ENCODE peak calls at places on chromosome 10, in ten cellular contexts. X is GDM1; G is AG09309; I is NCI-H2081; Y is NCI-H1694 treated with DMSO at 0.1 percent for 48 hours; H is cardiac muscle cell; N is hippocampal formation; E is Peyer's patch; S is activated naive CD4-positive, alpha-beta T cell; B is stimulated activated CD8-positive, alpha-beta memory T cell treated with anti-CD3 and anti-CD28 coated beads, Interleukin-2, amount 100 ng/mL, for 48 hours. J is an unnamed sample.

GRCh38 chr10:119263966-119264621 is 56.7 kb downstream of the GRK5 start:
- DNase-seq in X (no peak), G (no peak), I (no peak), Y (peak), H (no peak), N (no peak), E (no peak), S (no peak), B (no peak), J (no peak)

GRCh38 chr10:97685395-97685958 is 1.6 kb downstream of the AVPI1 start:
- DNase-seq in X (no peak), G (no peak), I (no peak), Y (no peak), H (peak), N (no peak), E (peak), S (no peak), B (no peak), J (no peak)

GRCh38 chr10:85702768-85703167 is 663.8 kb downstream of the GRID1 start:
- DNase-seq in X (no peak), G (no peak), I (no peak), Y (no peak), H (no peak), N (no peak), E (no peak), S (no peak), B (no peak), J (no peak)

GRCh38 chr10:60942604-60943269 is 1.2 kb downstream of the RHOBTB1 start:
- DNase-seq in X (no peak), G (no peak), I (no peak), Y (no peak), H (peak), N (peak), E (peak), S (no peak), B (no peak), J (no peak)

GRCh38 chr10:60139798-60140566 is 233.6 kb upstream of the CCDC6 start:
- DNase-seq in X (no peak), G (peak), I (no peak), Y (no peak), H (peak), N (no peak), E (no peak), S (no peak), B (no peak), J (no peak)

GRCh38 chr10:98349508-98349922 is 65.5 kb downstream of the PYROXD2 start:
- DNase-seq in X (no peak), G (peak), I (no peak), Y (no peak), H (no peak), N (no peak), E (peak), S (no peak), B (no peak), J (no peak)

GRCh38 chr10:126315471-126316177 is 72.7 kb downstream of the ADAM12 start:
- DNase-seq in X (no peak), G (peak), I (no peak), Y (no peak), H (no peak), N (no peak), E (no peak), S (no peak), B (no peak), J (no peak)

GRCh38 chr10:24251547-24251946 is 42.6 kb downstream of the KIAA1217 start:
- DNase-seq in X (no peak), G (no peak), I (no peak), Y (no peak), H (no peak), N (no peak), E (no peak), S (no peak), B (no peak), J (no peak)

GRCh38 chr10:114709966-114710365 is 51.9 kb upstream of the ABLIM1 start:
- DNase-seq in X (no peak), G (peak), I (no peak), Y (no peak), H (no peak), N (no peak), E (no peak), S (no peak), B (no peak), J (no peak)

GRCh38 chr10:70890917-70891431 is 2.6 kb upstream of the PCBD1 start:
- DNase-seq in X (no peak), G (no peak), I (no peak), Y (no peak), H (peak), N (peak), E (peak), S (no peak), B (no peak), J (no peak)

GRCh38 chr10:85993840-85994507 is 372.6 kb downstream of the GRID1 start:
- DNase-seq in X (no peak), G (no peak), I (no peak), Y (no peak), H (no peak), N (no peak), E (no peak), S (no peak), B (no peak), J (no peak)

GRCh38 chr10:71613303-71613777 is 106.2 kb downstream of the C10orf105 start:
- DNase-seq in X (no peak), G (no peak), I (no peak), Y (no peak), H (no peak), N (no peak), E (peak), S (no peak), B (no peak), J (no peak)